ENCODE peak calls at places on chromosomes 3 and 15, in eight cellular contexts. Y is ovary, V is A549, O is transverse colon, R is suprapubic skin, A is stomach, E is sigmoid colon, B is upper lobe of left lung. H is an unnamed sample.

GRCh38 chr3:51389423-51390183 is 1.5 kb upstream of the RBM15B start:
- DNase-seq in Y (no peak), V (peak), O (peak), R (peak), A (peak), E (no peak), B (peak), H (no peak)

GRCh38 chr15:60972866-60973265 is 256.2 kb downstream of the RORA start:
- DNase-seq in Y (no peak), V (no peak), O (no peak), R (no peak), A (no peak), E (no peak), B (no peak), H (no peak)

GRCh38 chr15:85772668-85773067 is 22.1 kb downstream of the KLHL25 start:
- DNase-seq in Y (no peak), V (no peak), O (peak), R (no peak), A (peak), E (no peak), B (no peak), H (no peak)

GRCh38 chr3:177982034-177982433 is 554.2 kb upstream of the KCNMB2 start:
- DNase-seq in Y (no peak), V (no peak), O (no peak), R (no peak), A (no peak), E (no peak), B (no peak), H (no peak)

GRCh38 chr3:143241556-143241955 is 122.0 kb downstream of the CHST2 start:
- DNase-seq in Y (no peak), V (no peak), O (no peak), R (no peak), A (no peak), E (no peak), B (no peak), H (no peak)

GRCh38 chr3:119148493-119149180 is 2.7 kb downstream of the TEX55 start:
- DNase-seq in Y (no peak), V (peak), O (no peak), R (no peak), A (no peak), E (no peak), B (no peak), H (no peak)

GRCh38 chr3:73481888-73482287 is 142.9 kb downstream of the PDZRN3 start:
- DNase-seq in Y (no peak), V (no peak), O (no peak), R (no peak), A (no peak), E (no peak), B (no peak), H (no peak)

GRCh38 chr3:72606005-72606800 is 242.0 kb downstream of the SHQ1 start:
- DNase-seq in Y (no peak), V (no peak), O (no peak), R (no peak), A (no peak), E (no peak), B (no peak), H (no peak)

GRCh38 chr15:90838066-90838465 is 30.3 kb upstream of the FURIN start:
- DNase-seq in Y (no peak), V (no peak), O (peak), R (no peak), A (no peak), E (no peak), B (peak), H (no peak)

GRCh38 chr15:83205725-83206324 is 1.8 kb downstream of the HDGFL3 start:
- DNase-seq in Y (no peak), V (no peak), O (no peak), R (no peak), A (no peak), E (no peak), B (no peak), H (peak)

GRCh38 chr3:4976109-4976508 is 3.1 kb upstream of the BHLHE40 start:
- DNase-seq in Y (peak), V (peak), O (peak), R (no peak), A (peak), E (no peak), B (peak), H (peak)

GRCh38 chr15:43881944-43882343 is 55.1 kb downstream of the WDR76 start:
- DNase-seq in Y (no peak), V (no peak), O (no peak), R (no peak), A (no peak), E (no peak), B (no peak), H (no peak)

GRCh38 chr3:178975320-178975719 is 96.3 kb downstream of the ZMAT3 start:
- DNase-seq in Y (no peak), V (no peak), O (no peak), R (no peak), A (no peak), E (no peak), B (no peak), H (no peak)

GRCh38 chr3:34408088-34408487 is 609.7 kb downstream of the PDCD6IP start:
- DNase-seq in Y (no peak), V (no peak), O (no peak), R (no peak), A (no peak), E (no peak), B (no peak), H (no peak)

GRCh38 chr3:113436794-113437193 is 4.5 kb downstream of the CFAP44 start:
- DNase-seq in Y (no peak), V (no peak), O (no peak), R (no peak), A (no peak), E (no peak), B (no peak), H (no peak)

GRCh38 chr3:34864011-34864410 is 775.3 kb upstream of the ARPP21 start:
- DNase-seq in Y (no peak), V (no peak), O (no peak), R (no peak), A (no peak), E (no peak), B (no peak), H (no peak)

GRCh38 chr3:185558395-185558794 is 6.0 kb upstream of the LIPH start:
- DNase-seq in Y (no peak), V (no peak), O (peak), R (no peak), A (peak), E (no peak), B (peak), H (no peak)

GRCh38 chr3:8702560-8702959 is 31.0 kb upstream of the CAV3 start:
- DNase-seq in Y (no peak), V (no peak), O (no peak), R (no peak), A (no peak), E (no peak), B (no peak), H (no peak)

GRCh38 chr3:9770276-9770812 is 597 bp upstream of the CAMK1 start:
- DNase-seq in Y (peak), V (peak), O (peak), R (peak), A (peak), E (peak), B (peak), H (peak)

GRCh38 chr15:86879250-86880229 is 799.9 kb downstream of the AGBL1 start:
- DNase-seq in Y (no peak), V (no peak), O (no peak), R (no peak), A (no peak), E (no peak), B (no peak), H (no peak)

GRCh38 chr3:172892158-172892557 is 141.6 kb downstream of the ECT2 start:
- DNase-seq in Y (no peak), V (no peak), O (no peak), R (no peak), A (no peak), E (no peak), B (no peak), H (no peak)

GRCh38 chr3:164332856-164333802 is 745.2 kb downstream of the SI start:
- DNase-seq in Y (peak), V (no peak), O (no peak), R (no peak), A (no peak), E (no peak), B (no peak), H (no peak)

GRCh38 chr15:68387288-68388143 is 44.4 kb downstream of the ITGA11 start:
- DNase-seq in Y (no peak), V (no peak), O (no peak), R (peak), A (peak), E (peak), B (no peak), H (no peak)

GRCh38 chr15:68389041-68389930 is 42.7 kb downstream of the ITGA11 start:
- DNase-seq in Y (peak), V (no peak), O (no peak), R (peak), A (peak), E (peak), B (no peak), H (no peak)

GRCh38 chr15:68386587-68387287 is 45.2 kb downstream of the ITGA11 start:
- DNase-seq in Y (no peak), V (no peak), O (no peak), R (peak), A (peak), E (no peak), B (no peak), H (no peak)

GRCh38 chr15:68391084-68391483 is 40.9 kb downstream of the ITGA11 start:
- DNase-seq in Y (peak), V (no peak), O (no peak), R (peak), A (peak), E (peak), B (no peak), H (no peak)

GRCh38 chr15:68389936-68390790 is 41.8 kb downstream of the ITGA11 start:
- DNase-seq in Y (peak), V (no peak), O (no peak), R (peak), A (peak), E (peak), B (no peak), H (no peak)
- TF ChIP-seq POLR2A in Y (no peak), V (no peak), O (no peak), R (no peak), A (no peak), E (no peak), B (no peak), H (no peak)

GRCh38 chr15:68550498-68551295 is 28.1 kb upstream of the CORO2B start:
- DNase-seq in Y (peak), V (peak), O (peak), R (peak), A (peak), E (peak), B (peak), H (peak)
- TF ChIP-seq EP300 in Y (no peak), V (no peak), O (no peak), R (no peak), A (no peak), E (no peak), B (no peak), H (no peak)

GRCh38 chr15:80984856-80985255 is 4.8 kb downstream of the MESD start:
- DNase-seq in Y (no peak), V (no peak), O (peak), R (no peak), A (no peak), E (no peak), B (no peak), H (no peak)
- TF ChIP-seq POLR2A in Y (no peak), V (no peak), O (no peak), R (no peak), A (no peak), E (no peak), B (no peak), H (peak)

DNA sequence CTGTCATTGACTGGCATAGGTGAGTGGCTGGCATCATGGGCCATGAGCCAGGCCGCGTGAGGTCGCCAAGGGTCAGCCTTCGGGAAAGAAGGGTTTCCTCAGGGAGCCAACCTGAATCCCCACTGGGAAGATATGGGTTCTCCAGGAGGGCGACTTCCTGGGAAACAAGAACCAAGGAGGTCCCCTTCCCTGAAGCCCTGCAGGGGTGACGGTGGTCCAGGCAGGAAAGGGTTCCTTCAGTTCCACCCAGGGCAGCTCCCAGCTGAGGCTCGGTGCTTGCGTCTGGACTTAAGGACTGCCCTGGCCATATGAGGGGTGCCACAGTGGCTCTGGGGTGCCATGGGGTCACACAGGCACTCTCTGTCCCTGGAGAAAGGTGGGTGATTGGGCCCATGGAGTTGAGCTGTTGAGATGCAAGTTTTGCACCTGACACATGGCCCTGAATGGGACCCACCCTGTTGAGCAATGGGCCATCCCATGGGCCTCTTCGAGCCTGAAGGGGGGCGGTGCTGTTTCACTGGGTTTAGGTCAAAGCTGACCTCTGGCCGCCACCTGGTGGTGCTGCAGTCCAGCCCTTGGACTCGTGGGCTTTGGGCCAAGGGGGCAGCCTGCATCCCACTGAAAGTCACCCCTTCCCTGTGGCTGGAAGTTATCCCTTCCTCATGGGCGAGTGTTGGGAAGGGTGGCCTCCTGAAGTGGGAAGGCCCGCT is 228.1 kb downstream of the SNRPN start:
- DNase-seq in Y (peak), V (no peak), O (no peak), R (peak), A (no peak), E (peak), B (peak), H (no peak)
- TF ChIP-seq EP300 in Y (no peak), V (no peak), O (no peak), R (no peak), A (no peak), E (no peak), B (no peak), H (no peak)

H was measured in tibial nerve.